ENCODE peak calls at places on chromosomes 1 and 21, in four cellular contexts. Q is Peyer's patch; C is CD8-positive, alpha-beta memory T cell; V is mesendoderm. B is an unnamed sample.

GRCh38 chr1:87408665-87409248 is 80.1 kb downstream of the LMO4 start:
- DNase-seq in Q (no peak), C (no peak), V (no peak), B (no peak)

GRCh38 chr1:190436615-190437014 is 41.0 kb downstream of the BRINP3 start:
- DNase-seq in Q (no peak), C (no peak), V (peak; percentile 3), B (no peak)

GRCh38 chr1:54249798-54250497 is 50.0 kb downstream of the MRPL37 start:
- DNase-seq in Q (no peak), C (no peak), V (peak; percentile 91), B (no peak)

GRCh38 chr1:13761883-13762282 is 61.9 kb downstream of the PRDM2 start:
- DNase-seq in Q (no peak), C (no peak), V (no peak), B (no peak)

GRCh38 chr21:42939581-42940413 is 14.4 kb upstream of the ERVH48-1 start:
- DNase-seq in Q (no peak), C (no peak), V (no peak), B (peak; percentile 86)

GRCh38 chr1:238861342-238861741 is 525.0 kb upstream of the CHRM3 start:
- DNase-seq in Q (no peak), C (no peak), V (peak; percentile 31), B (no peak)

GRCh38 chr1:9603766-9604753 is 15.3 kb downstream of the TMEM201 start:
- DNase-seq in Q (no peak), C (no peak), V (no peak), B (no peak)

GRCh38 chr1:19010995-19011696 is 54.7 kb upstream of the IFFO2 start:
- DNase-seq in Q (peak; percentile 80), C (peak; percentile 21), V (peak; percentile 94), B (no peak)

GRCh38 chr1:60762176-60762575 is 320.2 kb upstream of the NFIA start:
- DNase-seq in Q (no peak), C (no peak), V (no peak), B (no peak)

GRCh38 chr1:156410238-156410637 is 41.2 kb downstream of the RHBG start:
- DNase-seq in Q (no peak), C (no peak), V (no peak), B (no peak)

GRCh38 chr1:92934395-92935378 is 26.6 kb downstream of the DIPK1A start:
- DNase-seq in Q (no peak), C (no peak), V (no peak), B (peak; percentile 75)

GRCh38 chr1:213417225-213417820 is 366.3 kb downstream of the RPS6KC1 start:
- DNase-seq in Q (no peak), C (no peak), V (no peak), B (no peak)

GRCh38 chr1:178684542-178685000 is 40.5 kb upstream of the RALGPS2 start:
- DNase-seq in Q (no peak), C (no peak), V (no peak), B (no peak)

GRCh38 chr21:45365608-45366241 is 39.2 kb upstream of the COL18A1 start:
- DNase-seq in Q (no peak), C (no peak), V (peak; percentile 98), B (peak; percentile 14)

GRCh38 chr1:206709772-206710456 is 25.2 kb downstream of the MAPKAPK2 start:
- DNase-seq in Q (no peak), C (no peak), V (peak; percentile 65), B (no peak)

GRCh38 chr1:31397360-31398095 is 15.5 kb upstream of the SERINC2 start:
- DNase-seq in Q (no peak), C (no peak), V (no peak), B (no peak)

GRCh38 chr21:15096146-15096545 is 31.3 kb upstream of the NRIP1 start:
- DNase-seq in Q (no peak), C (no peak), V (no peak), B (no peak)

GRCh38 chr1:224995602-224996001 is 66.1 kb downstream of the DNAH14 start:
- DNase-seq in Q (no peak), C (no peak), V (no peak), B (no peak)

GRCh38 chr1:183281039-183281438 is 95.0 kb downstream of the LAMC2 start:
- DNase-seq in Q (no peak), C (no peak), V (no peak), B (no peak)

GRCh38 chr1:202306535-202307345 is 35.0 kb downstream of the UBE2T start:
- DNase-seq in Q (no peak), C (no peak), V (no peak), B (no peak)

GRCh38 chr1:86377341-86377740 is 18.8 kb downstream of the ODF2L start:
- DNase-seq in Q (no peak), C (no peak), V (peak; percentile 10), B (no peak)

GRCh38 chr21:35619184-35619583 is 441.1 kb downstream of the SETD4 start:
- DNase-seq in Q (no peak), C (no peak), V (peak; percentile 51), B (no peak)

GRCh38 chr1:14925336-14926136 is 228.0 kb upstream of the TMEM51 start:
- DNase-seq in Q (no peak), C (no peak), V (peak; percentile 88), B (no peak)

GRCh38 chr1:23210351-23210785 is 6.9 kb downstream of the HTR1D start:
- DNase-seq in Q (no peak), C (no peak), V (peak; percentile 76), B (no peak)

GRCh38 chr1:59195151-59195550 is 101.7 kb upstream of the FGGY start:
- DNase-seq in Q (no peak), C (no peak), V (no peak), B (no peak)

GRCh38 chr1:184242507-184242943 is 144.3 kb upstream of the C1orf21 start:
- DNase-seq in Q (no peak), C (no peak), V (peak; percentile 82), B (no peak)

GRCh38 chr1:99645699-99646531 is at the start of gene PALMD:
- DNase-seq in Q (no peak), C (no peak), V (peak; percentile 39), B (peak; percentile 48)

GRCh38 chr1:204337583-204337982 is 22.1 kb downstream of the PLEKHA6 start:
- DNase-seq in Q (peak; percentile 32), C (no peak), V (no peak), B (no peak)

GRCh38 chr21:15000076-15000475 is 64.7 kb downstream of the NRIP1 start:
- DNase-seq in Q (no peak), C (no peak), V (no peak), B (no peak)

GRCh38 chr1:42941640-42942330 is 16.9 kb downstream of the SLC2A1 start:
- DNase-seq in Q (peak; percentile 82), C (no peak), V (peak; percentile 72), B (peak; percentile 76)

GRCh38 chr21:17828223-17828622 is 9.1 kb upstream of the C21orf91 start:
- DNase-seq in Q (no peak), C (no peak), V (no peak), B (no peak)

GRCh38 chr1:214658785-214659184 is 55.8 kb downstream of the CENPF start:
- DNase-seq in Q (no peak), C (no peak), V (peak; percentile 40), B (no peak)

GRCh38 chr1:197464039-197464438 is 196.0 kb downstream of the CRB1 start:
- DNase-seq in Q (no peak), C (no peak), V (peak; percentile 32), B (no peak)

GRCh38 chr1:85109475-85109874 is 61.2 kb upstream of the MCOLN3 start:
- DNase-seq in Q (peak; percentile 58), C (peak; percentile 39), V (peak; percentile 80), B (peak; percentile 32)

GRCh38 chr1:218705911-218706893 is 361.1 kb downstream of the TGFB2 start:
- DNase-seq in Q (no peak), C (no peak), V (peak; percentile 53), B (no peak)
- H3K27ac ChIP-seq in Q (no peak overlapping the region), C (no peak overlapping the region), V (no peak overlapping the region), B (no peak overlapping the region)

GRCh38 chr1:7670334-7671145 is 100.6 kb upstream of the VAMP3 start:
- DNase-seq in Q (no peak), C (no peak), V (no peak), B (peak; percentile 63)
- H3K27ac ChIP-seq in Q (no peak overlapping the region), C (no peak overlapping the region), V (no peak overlapping the region), B (no peak overlapping the region)

DNA sequence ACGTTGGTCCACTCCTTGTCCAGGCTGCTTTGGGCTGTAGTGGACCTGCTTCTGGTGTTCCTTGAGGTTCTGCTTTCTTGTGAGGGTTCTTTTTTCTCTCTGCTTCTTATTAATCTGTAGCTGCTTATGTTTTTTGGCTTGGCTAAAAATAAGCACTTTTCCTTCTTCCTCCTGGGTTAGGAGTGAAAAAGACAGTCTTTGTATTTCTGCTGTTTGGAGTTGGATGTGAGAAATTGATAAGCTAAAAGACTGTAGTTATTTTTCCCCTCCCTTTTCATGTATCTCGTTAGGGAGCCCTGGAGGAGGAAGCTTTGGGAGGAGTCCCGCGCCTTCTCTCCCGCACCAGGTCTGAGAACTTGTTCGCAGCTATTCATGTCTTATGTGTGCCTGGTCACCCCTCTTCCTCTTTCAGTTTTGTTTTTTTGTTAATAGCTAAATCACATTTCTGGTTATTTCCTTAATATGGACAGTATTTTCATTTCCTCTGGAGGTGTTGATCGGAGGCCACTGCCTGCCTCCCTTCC is 79.0 kb downstream of the GALNT2 start:
- DNase-seq in Q (no peak), C (no peak), V (no peak), B (no peak)
- H3K27ac ChIP-seq in Q (peak overlapping the region; percentile 50), C (peak overlapping the region; percentile 52), V (no peak overlapping the region), B (no peak overlapping the region)

DNA sequence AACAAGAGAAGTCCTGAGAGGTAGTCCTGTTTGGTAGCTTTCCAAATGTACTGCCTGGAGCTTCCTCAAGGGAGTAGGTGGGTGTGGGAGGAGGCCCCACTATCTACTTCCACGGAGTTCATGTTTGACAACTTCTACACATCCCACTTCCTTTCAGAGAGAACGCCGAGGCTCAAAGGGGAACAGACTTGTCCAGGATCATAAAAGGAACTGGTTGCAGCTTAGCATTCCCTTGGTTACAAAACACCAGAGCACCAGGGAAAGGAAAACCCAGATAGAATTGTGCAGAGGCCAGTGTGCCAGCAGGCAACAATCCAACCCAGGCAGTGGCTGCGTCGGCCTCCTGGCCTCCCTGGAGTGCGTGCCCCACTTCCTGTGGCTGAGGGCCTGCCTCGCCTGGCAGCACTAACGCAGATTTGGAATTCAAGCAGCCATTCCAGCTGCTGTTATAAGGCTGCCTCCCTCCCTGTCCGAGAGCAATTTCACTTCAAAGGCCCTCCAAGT is 4.2 kb upstream of the RAP1GAP start:
- DNase-seq in Q (no peak), C (no peak), V (no peak), B (peak; percentile 66)
- H3K27ac ChIP-seq in Q (no peak overlapping the region), C (peak overlapping the region; percentile 1), V (no peak overlapping the region), B (peak overlapping the region; percentile 53)

GRCh38 chr1:116570358-116571214 is at the start of gene CD58:
- DNase-seq in Q (peak; percentile 95), C (peak; percentile 62), V (peak; percentile 95), B (peak; percentile 92)
- H3K27ac ChIP-seq in Q (peak within 1 kb of the TSS; percentile 96), C (peak within 1 kb of the TSS; percentile 95), V (peak within 1 kb of the TSS; percentile 82), B (peak within 1 kb of the TSS; percentile 96)

GRCh38 chr1:81466970-81467369 is 333.8 kb upstream of the ADGRL2 start:
- DNase-seq in Q (no peak), C (no peak), V (no peak), B (no peak)

GRCh38 chr1:81458186-81458585 is 342.5 kb upstream of the ADGRL2 start:
- DNase-seq in Q (no peak), C (no peak), V (no peak), B (no peak)

GRCh38 chr1:81459043-81459442 is 341.7 kb upstream of the ADGRL2 start:
- DNase-seq in Q (no peak), C (no peak), V (no peak), B (no peak)

GRCh38 chr1:81467433-81467832 is 333.3 kb upstream of the ADGRL2 start:
- DNase-seq in Q (no peak), C (no peak), V (no peak), B (no peak)

GRCh38 chr1:81463889-81464288 is 336.8 kb upstream of the ADGRL2 start:
- DNase-seq in Q (no peak), C (no peak), V (no peak), B (no peak)
- H3K27ac ChIP-seq in Q (no peak overlapping the region), C (no peak overlapping the region), V (no peak overlapping the region), B (no peak overlapping the region)

B was measured in heart right ventricle.